ENCODE peak calls at places on chromosomes 7 and 10, in five cellular contexts. One of them, this sample, is unnamed. For H3K36me3, the result is how much of the 10 kb centered on the place peaks cover.

GRCh38 chr7:123341102-123341501 is 141.3 kb upstream of the SLC13A1 start:
- DNase-seq in PC-3: no peak
- DNase-seq in HepG2: no peak
- DNase-seq in GM23338: no peak
- DNase-seq in GM23248: no peak
- DNase-seq in this sample: no peak

GRCh38 chr10:29163746-29164145 is 125.1 kb upstream of the LYZL1 start:
- DNase-seq in GM23248: peak
- DNase-seq in GM23338: no peak
- DNase-seq in PC-3: peak
- DNase-seq in HepG2: no peak
- DNase-seq in this sample: no peak

GRCh38 chr7:148447221-148447845 is 143.2 kb upstream of the C7orf33 start:
- DNase-seq in HepG2: peak
- DNase-seq in GM23248: no peak
- DNase-seq in PC-3: peak
- DNase-seq in GM23338: no peak
- DNase-seq in this sample: no peak

GRCh38 chr10:43461950-43462349 is 25.0 kb downstream of the ZNF487 start:
- DNase-seq in GM23338: peak
- DNase-seq in PC-3: peak
- DNase-seq in HepG2: peak
- DNase-seq in GM23248: peak
- DNase-seq in this sample: peak

GRCh38 chr7:40815512-40815911 is 680.7 kb downstream of the SUGCT start:
- DNase-seq in HepG2: no peak
- DNase-seq in GM23248: peak
- DNase-seq in PC-3: peak
- DNase-seq in GM23338: no peak
- DNase-seq in this sample: no peak

GRCh38 chr10:25026463-25026862 is 10.1 kb downstream of the THNSL1 start:
- DNase-seq in GM23338: no peak
- DNase-seq in HepG2: no peak
- DNase-seq in GM23248: no peak
- DNase-seq in PC-3: peak
- DNase-seq in this sample: no peak

GRCh38 chr7:87818336-87818735 is 57.8 kb downstream of the SLC25A40 start:
- DNase-seq in GM23248: no peak
- DNase-seq in PC-3: peak
- DNase-seq in GM23338: no peak
- DNase-seq in HepG2: no peak
- DNase-seq in this sample: no peak

GRCh38 chr10:15719899-15720634 is at the start of gene ITGA8:
- DNase-seq in GM23248: peak
- DNase-seq in GM23338: peak
- DNase-seq in HepG2: no peak
- DNase-seq in PC-3: no peak
- DNase-seq in this sample: no peak

GRCh38 chr10:97010695-97011206 is 175.0 kb downstream of the SLIT1 start:
- DNase-seq in HepG2: no peak
- DNase-seq in PC-3: no peak
- DNase-seq in GM23248: no peak
- DNase-seq in GM23338: no peak
- DNase-seq in this sample: no peak

GRCh38 chr10:71216751-71217265 is 4.4 kb downstream of the UNC5B start:
- DNase-seq in GM23248: peak
- DNase-seq in GM23338: no peak
- DNase-seq in HepG2: no peak
- DNase-seq in PC-3: no peak
- DNase-seq in this sample: no peak

GRCh38 chr7:138459300-138460175 is 521 bp upstream of the TRIM24 start:
- DNase-seq in PC-3: peak
- DNase-seq in GM23248: peak
- DNase-seq in GM23338: peak
- DNase-seq in HepG2: peak
- DNase-seq in this sample: peak

GRCh38 chr7:36082216-36082615 is 70.8 kb upstream of the EEPD1 start:
- DNase-seq in HepG2: no peak
- DNase-seq in PC-3: no peak
- DNase-seq in GM23248: no peak
- DNase-seq in GM23338: no peak
- DNase-seq in this sample: no peak

GRCh38 chr10:13808556-13809391 is 222.0 kb downstream of the PRPF18 start:
- DNase-seq in GM23248: no peak
- DNase-seq in HepG2: no peak
- DNase-seq in GM23338: no peak
- DNase-seq in PC-3: no peak
- DNase-seq in this sample: no peak

GRCh38 chr7:80847027-80847426 is 71.8 kb downstream of the SEMA3C start:
- DNase-seq in GM23338: no peak
- DNase-seq in GM23248: peak
- DNase-seq in PC-3: no peak
- DNase-seq in HepG2: no peak
- DNase-seq in this sample: no peak

GRCh38 chr7:28435732-28436378 is 23.5 kb downstream of the CREB5 start:
- DNase-seq in GM23248: no peak
- DNase-seq in GM23338: no peak
- DNase-seq in HepG2: no peak
- DNase-seq in PC-3: peak
- DNase-seq in this sample: no peak

GRCh38 chr10:18446205-18446604 is 205.2 kb downstream of the NSUN6 start:
- DNase-seq in GM23248: no peak
- DNase-seq in PC-3: no peak
- DNase-seq in GM23338: no peak
- DNase-seq in HepG2: no peak
- DNase-seq in this sample: no peak

GRCh38 chr10:13904053-13904452 is 317.3 kb downstream of the PRPF18 start:
- DNase-seq in PC-3: no peak
- DNase-seq in HepG2: no peak
- DNase-seq in GM23338: peak
- DNase-seq in GM23248: no peak
- DNase-seq in this sample: no peak

GRCh38 chr7:72462311-72462710 is 50.2 kb upstream of the CALN1 start:
- DNase-seq in PC-3: no peak
- DNase-seq in HepG2: no peak
- DNase-seq in GM23338: no peak
- DNase-seq in GM23248: no peak
- DNase-seq in this sample: no peak

GRCh38 chr10:47165168-47165710 is 134.8 kb upstream of the GDF10 start:
- DNase-seq in GM23248: no peak
- DNase-seq in PC-3: no peak
- DNase-seq in HepG2: no peak
- DNase-seq in GM23338: no peak
- DNase-seq in this sample: no peak

GRCh38 chr7:91411062-91411461 is 146.8 kb downstream of the FZD1 start:
- DNase-seq in GM23248: no peak
- DNase-seq in HepG2: no peak
- DNase-seq in PC-3: no peak
- DNase-seq in GM23338: peak
- DNase-seq in this sample: peak

GRCh38 chr10:120606051-120606764 is 149.2 kb downstream of the PLPP4 start:
- DNase-seq in GM23248: no peak
- DNase-seq in GM23338: no peak
- DNase-seq in PC-3: peak
- DNase-seq in HepG2: no peak
- DNase-seq in this sample: peak

GRCh38 chr10:13062813-13063212 is 37.1 kb upstream of the OPTN start:
- DNase-seq in GM23338: no peak
- DNase-seq in HepG2: no peak
- DNase-seq in GM23248: peak
- DNase-seq in PC-3: peak
- DNase-seq in this sample: peak

GRCh38 chr7:31047282-31047681 is 4.8 kb upstream of the ADCYAP1R1 start:
- DNase-seq in GM23248: no peak
- DNase-seq in PC-3: no peak
- DNase-seq in GM23338: no peak
- DNase-seq in HepG2: no peak
- DNase-seq in this sample: peak

GRCh38 chr7:98884416-98884815 is 6.1 kb downstream of the TRRAP start:
- DNase-seq in GM23338: no peak
- DNase-seq in PC-3: no peak
- DNase-seq in GM23248: no peak
- DNase-seq in HepG2: no peak
- DNase-seq in this sample: no peak

GRCh38 chr10:58963723-58964124 is 212.7 kb upstream of the PHYHIPL start:
- DNase-seq in HepG2: peak
- DNase-seq in GM23248: no peak
- DNase-seq in GM23338: peak
- DNase-seq in PC-3: no peak
- DNase-seq in this sample: no peak

DNA sequence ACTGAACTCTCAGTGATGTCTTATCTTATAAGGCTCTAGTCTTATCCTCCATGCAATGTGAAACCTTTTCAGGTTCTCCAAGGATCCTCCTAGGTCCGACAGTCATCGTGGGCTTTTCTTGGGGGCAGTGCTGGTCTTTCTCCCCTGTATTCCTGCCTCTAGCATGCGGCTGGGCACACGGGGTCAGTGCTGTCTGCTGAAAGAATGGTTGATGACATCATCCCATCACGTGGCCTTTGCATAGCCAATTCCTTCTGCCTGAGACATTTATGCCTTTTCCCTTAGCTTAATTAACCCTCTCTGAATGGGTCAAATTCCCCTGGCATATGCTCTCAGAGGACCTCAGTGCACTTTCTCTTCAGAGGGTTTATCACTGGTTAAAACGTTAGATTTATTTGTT is 27.0 kb upstream of the KCNK18 start:
- DNase-seq in GM23248: peak
- DNase-seq in GM23338: no peak
- DNase-seq in HepG2: no peak
- DNase-seq in PC-3: no peak
- DNase-seq in this sample: no peak
- H2AFZ ChIP-seq in GM23248: no peak
- H2AFZ ChIP-seq in GM23338: no peak
- H2AFZ ChIP-seq in HepG2: no peak
- H2AFZ ChIP-seq in PC-3: no peak
- H2AFZ ChIP-seq in this sample: no peak

GRCh38 chr7:100879685-100880261 is 4.9 kb downstream of the SRRT start:
- DNase-seq in GM23338: no peak
- DNase-seq in GM23248: no peak
- DNase-seq in PC-3: no peak
- DNase-seq in HepG2: no peak
- DNase-seq in this sample: no peak

GRCh38 chr7:100881136-100881535 is 6.2 kb downstream of the SRRT start:
- DNase-seq in GM23338: no peak
- DNase-seq in PC-3: no peak
- DNase-seq in HepG2: no peak
- DNase-seq in GM23248: no peak
- DNase-seq in this sample: no peak

GRCh38 chr7:100882769-100883526 is 6.6 kb downstream of the UFSP1 start:
- DNase-seq in GM23248: no peak
- DNase-seq in GM23338: no peak
- DNase-seq in PC-3: no peak
- DNase-seq in HepG2: no peak
- DNase-seq in this sample: no peak

GRCh38 chr7:100880645-100881044 is 5.7 kb downstream of the SRRT start:
- DNase-seq in HepG2: no peak
- DNase-seq in GM23338: no peak
- DNase-seq in PC-3: no peak
- DNase-seq in GM23248: no peak
- DNase-seq in this sample: no peak

GRCh38 chr7:100882201-100882600 is 7.3 kb downstream of the SRRT start:
- DNase-seq in HepG2: no peak
- DNase-seq in GM23338: no peak
- DNase-seq in GM23248: no peak
- DNase-seq in PC-3: no peak
- DNase-seq in this sample: no peak
- H3K36me3 ChIP-seq in HepG2: under half
- H3K36me3 ChIP-seq in GM23338: half or more
- H3K36me3 ChIP-seq in GM23248: under half
- H3K36me3 ChIP-seq in PC-3: half or more
- H3K36me3 ChIP-seq in this sample: under half

GRCh38 chr10:35412336-35412735 is 76.0 kb downstream of the CCNY start:
- DNase-seq in HepG2: no peak
- DNase-seq in GM23248: no peak
- DNase-seq in GM23338: no peak
- DNase-seq in PC-3: no peak
- DNase-seq in this sample: no peak

GRCh38 chr10:35413985-35414861 is 77.9 kb downstream of the CCNY start:
- DNase-seq in GM23248: peak
- DNase-seq in GM23338: no peak
- DNase-seq in PC-3: no peak
- DNase-seq in HepG2: peak
- DNase-seq in this sample: no peak

GRCh38 chr10:35409808-35410207 is 73.5 kb downstream of the CCNY start:
- DNase-seq in HepG2: peak
- DNase-seq in GM23338: no peak
- DNase-seq in PC-3: no peak
- DNase-seq in GM23248: no peak
- DNase-seq in this sample: no peak

GRCh38 chr10:35415505-35415904 is 79.2 kb downstream of the CCNY start:
- DNase-seq in PC-3: no peak
- DNase-seq in GM23338: no peak
- DNase-seq in HepG2: no peak
- DNase-seq in GM23248: no peak
- DNase-seq in this sample: no peak

DNA sequence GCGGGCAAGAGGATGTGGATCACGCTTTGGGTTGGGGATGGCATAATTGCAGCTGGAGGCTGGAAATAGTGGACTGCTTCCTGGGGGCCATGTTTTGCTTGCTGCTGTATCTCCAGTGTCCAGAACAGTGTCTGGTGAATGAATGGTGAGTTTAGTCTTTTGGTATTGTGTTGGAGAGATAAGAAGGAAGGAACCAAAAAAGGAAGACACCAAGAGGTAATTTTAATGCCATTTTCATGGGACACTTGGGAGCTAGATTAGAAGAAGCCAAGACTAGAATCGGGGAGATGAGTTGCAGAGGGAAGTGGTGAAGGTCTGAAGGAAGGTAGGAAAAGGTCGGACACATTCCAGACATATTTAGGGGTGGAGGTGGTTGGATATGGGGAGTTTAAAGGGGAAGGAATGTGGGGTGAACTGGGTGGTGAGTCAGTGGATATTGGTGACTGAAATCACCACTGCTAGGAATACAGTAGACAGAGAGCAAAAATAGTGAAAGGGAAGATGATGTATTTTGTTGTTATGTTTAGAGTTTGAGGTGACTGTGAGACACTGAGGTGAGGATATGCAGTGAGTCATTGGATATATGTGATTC is 76.7 kb downstream of the CCNY start:
- DNase-seq in GM23248: peak
- DNase-seq in PC-3: peak
- DNase-seq in HepG2: no peak
- DNase-seq in GM23338: no peak
- DNase-seq in this sample: no peak
- H3K27ac ChIP-seq in GM23248: peak
- H3K27ac ChIP-seq in PC-3: no peak
- H3K27ac ChIP-seq in HepG2: no peak
- H3K27ac ChIP-seq in GM23338: peak
- H3K27ac ChIP-seq in this sample: no peak

DNA sequence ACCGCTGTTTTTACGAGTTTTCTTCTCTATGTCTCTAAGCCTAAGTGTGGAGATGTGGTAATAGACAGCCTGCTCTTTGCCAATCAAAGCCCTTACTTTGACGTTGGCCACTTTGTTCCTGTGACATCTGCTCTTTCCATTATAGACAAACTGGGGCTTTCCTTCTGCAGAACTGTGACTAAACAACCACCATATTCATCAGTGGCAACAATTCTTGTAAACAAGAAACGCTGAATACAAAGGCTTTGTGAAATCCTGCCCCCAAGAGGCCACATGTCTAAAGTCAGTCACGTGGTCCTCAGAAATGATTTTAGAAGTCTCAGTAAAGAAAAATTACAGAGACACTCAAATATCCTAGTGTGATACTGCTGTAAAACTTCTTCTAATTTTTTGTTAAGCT is 59.6 kb upstream of the CAPZA2 start:
- DNase-seq in GM23338: peak
- DNase-seq in HepG2: peak
- DNase-seq in GM23248: peak
- DNase-seq in PC-3: peak
- DNase-seq in this sample: peak
- H2AFZ ChIP-seq in GM23338: peak
- H2AFZ ChIP-seq in HepG2: no peak
- H2AFZ ChIP-seq in GM23248: peak
- H2AFZ ChIP-seq in PC-3: no peak
- H2AFZ ChIP-seq in this sample: no peak

This sample was measured in Karpas-422.